ENCODE peak calls at places on chromosomes 12 and 14, in nine cellular contexts. S is IMR-90, T is testis, C is mesendoderm, D is fibroblast of lung, B is DND-41, W is uterus, Y is trophoblast cell, P is GM23248. L is an unnamed sample.

GRCh38 chr12:109994262-109995175 is 1.6 kb downstream of the GIT2 start:
- DNase-seq in S (no peak), T (no peak), C (no peak), D (no peak), B (peak; percentile 29), W (no peak), Y (no peak), P (peak; percentile 43), L (no peak)

GRCh38 chr12:118102070-118102469 is 1.7 kb downstream of the VSIG10 start:
- DNase-seq in S (peak; percentile 8), T (no peak), C (peak; percentile 93), D (no peak), B (no peak), W (no peak), Y (peak; percentile 94), P (peak; percentile 31), L (no peak)

GRCh38 chr12:67617619-67618018 is 30.9 kb upstream of the DYRK2 start:
- DNase-seq in S (no peak), T (no peak), C (peak; percentile 27), D (no peak), B (no peak), W (no peak), Y (no peak), P (no peak), L (no peak)

GRCh38 chr12:25100203-25100602 is 94.8 kb downstream of the DNAI7 start:
- DNase-seq in S (no peak), T (no peak), C (no peak), D (no peak), B (no peak), W (no peak), Y (no peak), P (no peak), L (no peak)

GRCh38 chr14:69739486-69739885 is 27.5 kb upstream of the SRSF5 start:
- DNase-seq in S (no peak), T (no peak), C (no peak), D (no peak), B (no peak), W (no peak), Y (no peak), P (no peak), L (no peak)

GRCh38 chr12:131356485-131356884 is 354.4 kb upstream of the SFSWAP start:
- DNase-seq in S (no peak), T (no peak), C (no peak), D (no peak), B (no peak), W (no peak), Y (no peak), P (no peak), L (no peak)

GRCh38 chr12:25950329-25951115 is 8.0 kb upstream of the RASSF8 start:
- DNase-seq in S (no peak), T (no peak), C (no peak), D (no peak), B (no peak), W (no peak), Y (no peak), P (peak; percentile 73), L (no peak)

GRCh38 chr12:93737457-93738198 is 60.5 kb downstream of the CRADD start:
- DNase-seq in S (no peak), T (peak; percentile 39), C (no peak), D (no peak), B (no peak), W (no peak), Y (no peak), P (peak; percentile 19), L (no peak)

GRCh38 chr14:31024577-31025334 is 693 bp upstream of the AP4S1 start:
- DNase-seq in S (peak; percentile 41), T (no peak), C (no peak), D (peak; percentile 34), B (no peak), W (no peak), Y (no peak), P (peak; percentile 76), L (no peak)

GRCh38 chr12:5473076-5473475 is 41.2 kb downstream of the NTF3 start:
- DNase-seq in S (peak; percentile 61), T (no peak), C (no peak), D (no peak), B (no peak), W (no peak), Y (peak; percentile 21), P (no peak), L (no peak)

GRCh38 chr14:73238262-73238852 is 1.1 kb downstream of the PAPLN start:
- DNase-seq in S (peak; percentile 73), T (no peak), C (peak; percentile 11), D (peak; percentile 81), B (no peak), W (no peak), Y (no peak), P (peak; percentile 77), L (no peak)

GRCh38 chr14:85572845-85573244 is 42.9 kb downstream of the FLRT2 start:
- DNase-seq in S (peak; percentile 90), T (no peak), C (no peak), D (peak; percentile 80), B (no peak), W (no peak), Y (no peak), P (peak; percentile 93), L (no peak)

GRCh38 chr14:92503756-92504491 is 9.7 kb upstream of the RIN3 start:
- DNase-seq in S (peak; percentile 70), T (peak; percentile 74), C (peak; percentile 74), D (peak; percentile 31), B (no peak), W (no peak), Y (peak; percentile 96), P (peak; percentile 88), L (no peak)

GRCh38 chr14:35046751-35047536 is 872 bp downstream of the FAM177A1 start:
- DNase-seq in S (peak; percentile 4), T (peak; percentile 56), C (peak; percentile 60), D (no peak), B (peak; percentile 48), W (no peak), Y (no peak), P (peak; percentile 6), L (no peak)

GRCh38 chr14:39781466-39781865 is 349.2 kb upstream of the FBXO33 start:
- DNase-seq in S (no peak), T (no peak), C (no peak), D (no peak), B (no peak), W (no peak), Y (no peak), P (no peak), L (no peak)

DNA sequence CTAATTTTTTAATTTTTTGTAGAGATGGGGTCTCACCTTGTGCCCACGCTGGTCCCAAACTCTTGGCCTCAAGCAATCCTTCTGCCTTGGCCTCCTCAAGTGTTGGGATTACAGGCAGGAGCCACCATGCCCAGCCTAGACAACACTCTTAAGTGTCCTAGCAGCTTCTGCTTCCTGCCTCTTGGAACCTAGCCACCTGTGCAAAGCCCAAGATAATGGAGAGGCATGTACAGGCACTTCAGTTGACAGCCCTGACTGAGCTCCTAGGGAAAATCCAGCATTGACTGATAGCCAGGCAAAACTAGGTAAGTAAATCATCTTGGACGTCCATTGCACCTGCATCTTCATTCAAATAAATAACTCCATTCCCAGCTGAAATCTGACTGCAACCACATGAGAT is 15.5 kb downstream of the COX14 start:
- DNase-seq in S (no peak), T (no peak), C (no peak), D (no peak), B (no peak), W (no peak), Y (no peak), P (no peak), L (no peak)
- H3K4me1 ChIP-seq in S (no peaks in the 10 kb centered on the region), T (no peaks in the 10 kb centered on the region), C (no peaks in the 10 kb centered on the region), D (no peaks in the 10 kb centered on the region), B (no peaks in the 10 kb centered on the region), W (no peaks in the 10 kb centered on the region), Y (no peaks in the 10 kb centered on the region), P (no peaks in the 10 kb centered on the region), L (peaks cover 12% of the 10 kb centered on the region)

GRCh38 chr14:76922092-76922491 is 95.9 kb downstream of the LRRC74A start:
- DNase-seq in S (no peak), T (no peak), C (no peak), D (no peak), B (no peak), W (no peak), Y (no peak), P (no peak), L (no peak)
- H3K4me1 ChIP-seq in S (peaks cover 48% of the 10 kb centered on the region), T (peaks cover 74% of the 10 kb centered on the region), C (peaks cover 33% of the 10 kb centered on the region), D (peaks cover 39% of the 10 kb centered on the region), B (peaks cover 81% of the 10 kb centered on the region), W (peaks cover 21% of the 10 kb centered on the region), Y (peaks cover 49% of the 10 kb centered on the region), P (peaks cover 36% of the 10 kb centered on the region), L (peaks cover 37% of the 10 kb centered on the region)

GRCh38 chr14:104794641-104795467 is 694 bp downstream of the AKT1 start:
- DNase-seq in S (peak; percentile 19), T (peak; percentile 46), C (peak; percentile 45), D (peak; percentile 33), B (peak; percentile 33), W (no peak), Y (no peak), P (peak; percentile 67), L (no peak)

GRCh38 chr14:104796682-104797081 is 1.1 kb upstream of the AKT1 start:
- DNase-seq in S (no peak), T (no peak), C (no peak), D (no peak), B (no peak), W (no peak), Y (no peak), P (no peak), L (no peak)

GRCh38 chr14:104795781-104796681 is 483 bp upstream of the AKT1 start:
- DNase-seq in S (no peak), T (peak; percentile 43), C (no peak), D (no peak), B (peak; percentile 65), W (peak; percentile 67), Y (peak; percentile 29), P (peak; percentile 73), L (no peak)

GRCh38 chr14:104794099-104794498 is 1.4 kb downstream of the AKT1 start:
- DNase-seq in S (peak; percentile 66), T (peak; percentile 62), C (peak; percentile 90), D (peak; percentile 53), B (peak; percentile 60), W (no peak), Y (peak; percentile 42), P (peak; percentile 22), L (peak; percentile 79)

DNA sequence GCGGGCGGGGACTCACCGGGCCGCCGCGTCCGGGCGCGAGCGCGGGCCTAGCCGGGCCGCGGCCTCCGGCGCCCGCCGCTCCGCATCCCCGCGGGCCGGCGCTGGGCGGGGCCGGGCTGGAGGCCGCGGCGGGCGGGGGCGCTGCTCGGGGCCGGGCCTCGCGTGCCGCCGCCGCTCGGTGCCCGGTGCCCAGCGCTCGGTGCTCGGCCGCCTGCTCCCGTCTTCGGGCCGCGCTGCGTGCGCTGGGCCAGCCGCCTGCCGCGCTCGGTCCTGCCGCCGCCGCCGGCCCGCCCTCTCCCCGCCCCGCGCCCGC is at the start of gene AKT1:
- DNase-seq in S (no peak), T (no peak), C (no peak), D (no peak), B (no peak), W (no peak), Y (no peak), P (no peak), L (no peak)
- H3K4me1 ChIP-seq in S (peaks cover 28% of the 10 kb centered on the region), T (peaks cover 56% of the 10 kb centered on the region), C (peaks cover 9% of the 10 kb centered on the region), D (peaks cover 9% of the 10 kb centered on the region), B (peaks cover 43% of the 10 kb centered on the region), W (no peaks in the 10 kb centered on the region), Y (peaks cover 24% of the 10 kb centered on the region), P (peaks cover 19% of the 10 kb centered on the region), L (peaks cover 29% of the 10 kb centered on the region)

DNA sequence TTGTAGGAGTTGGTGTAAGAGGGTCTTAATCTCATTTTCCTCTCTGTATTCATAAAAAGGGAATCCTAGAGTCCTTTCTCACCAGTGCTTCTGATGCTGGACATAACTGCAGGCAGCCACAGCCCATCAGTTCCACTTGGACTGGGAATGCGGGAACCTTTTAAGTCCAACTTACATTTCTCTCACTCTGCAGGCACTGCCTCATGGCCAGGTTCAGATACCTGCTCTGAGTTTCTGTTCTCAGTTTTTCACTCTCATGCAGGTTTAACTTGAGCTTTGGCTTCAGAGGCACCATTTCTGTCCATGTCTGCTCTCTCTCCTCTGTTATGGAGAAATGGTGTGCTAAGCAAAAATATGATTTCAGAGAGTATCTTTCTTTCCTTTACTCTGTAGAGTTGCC is 4.2 kb downstream of the ACVR1B start:
- DNase-seq in S (no peak), T (no peak), C (no peak), D (no peak), B (no peak), W (no peak), Y (no peak), P (no peak), L (no peak)
- H3K4me1 ChIP-seq in S (peaks cover 12% of the 10 kb centered on the region), T (peaks cover 26% of the 10 kb centered on the region), C (peaks cover 6% of the 10 kb centered on the region), D (peaks cover 6% of the 10 kb centered on the region), B (peaks cover 38% of the 10 kb centered on the region), W (no peaks in the 10 kb centered on the region), Y (peaks cover 11% of the 10 kb centered on the region), P (peaks cover 50% of the 10 kb centered on the region), L (peaks cover 39% of the 10 kb centered on the region)